ENCODE peak calls at places on chromosomes 11 and 22, in four cellular contexts. F is HS-5, D is NCI-H1105, W is mesothelial cell of epicardium. S is an unnamed sample.

GRCh38 chr11:84740050-84740449 is 887.1 kb downstream of the DLG2 start:
- DNase-seq in F (no peak), D (no peak), W (no peak), S (no peak)

GRCh38 chr11:77047007-77047927 is 13.1 kb downstream of the B3GNT6 start:
- DNase-seq in F (peak; percentile 95), D (peak; percentile 56), W (no peak), S (peak; percentile 90)

GRCh38 chr11:60852060-60852638 is 3.6 kb downstream of the PTGDR2 start:
- DNase-seq in F (no peak), D (no peak), W (no peak), S (no peak)

GRCh38 chr11:108498046-108498815 is at the start of gene POGLUT3:
- DNase-seq in F (no peak), D (peak; percentile 80), W (peak; percentile 47), S (peak; percentile 51)

GRCh38 chr11:126646701-126647209 is 291.3 kb downstream of the ST3GAL4 start:
- DNase-seq in F (peak; percentile 39), D (no peak), W (no peak), S (no peak)

GRCh38 chr11:115682101-115682500 is 177.9 kb upstream of the CADM1 start:
- DNase-seq in F (no peak), D (no peak), W (no peak), S (no peak)

GRCh38 chr11:18723991-18724390 is 2.0 kb downstream of the IGSF22 start:
- DNase-seq in F (no peak), D (peak; percentile 29), W (no peak), S (peak; percentile 37)

GRCh38 chr22:31230871-31231621 is 18.9 kb downstream of the LIMK2 start:
- DNase-seq in F (no peak), D (no peak), W (no peak), S (no peak)

GRCh38 chr11:62025429-62026105 is 58.1 kb upstream of the FTH1 start:
- DNase-seq in F (peak; percentile 86), D (no peak), W (no peak), S (no peak)

GRCh38 chr11:19276859-19277808 is 36.4 kb upstream of the E2F8 start:
- DNase-seq in F (peak; percentile 37), D (no peak), W (no peak), S (no peak)

GRCh38 chr11:116960916-116961315 is 123.5 kb upstream of the APOA1 start:
- DNase-seq in F (peak; percentile 52), D (no peak), W (no peak), S (no peak)

GRCh38 chr11:131809203-131809948 is 439.0 kb downstream of the NTM start:
- DNase-seq in F (no peak), D (no peak), W (no peak), S (no peak)

GRCh38 chr11:63023415-63023814 is 7.8 kb upstream of the SLC22A8 start:
- DNase-seq in F (no peak), D (no peak), W (no peak), S (no peak)

GRCh38 chr11:131204984-131205383 is 165.4 kb upstream of the NTM start:
- DNase-seq in F (no peak), D (no peak), W (no peak), S (no peak)

GRCh38 chr11:72782081-72782920 is 11.5 kb downstream of the STARD10 start:
- DNase-seq in F (no peak), D (peak; percentile 54), W (no peak), S (peak; percentile 45)

S was measured in NCI-H526 treated with DMSO at 0.1 percent for 48 hours.